ENCODE peak calls at places on chromosomes 5 and 9, in seven cellular contexts. D is heart left ventricle, V is ovary, G is endothelial cell of umbilical vein, Q is thyroid gland, Z is tibial nerve, A is body of pancreas. N is an unnamed sample.
A peak's percentile ranks its signal among the peaks of the same experiment; 100 is the strongest.

GRCh38 chr9:272251-273213 is 57.9 kb downstream of the DOCK8 start:
- DNase-seq in D (peak; percentile 30), V (no peak), G (no peak), Q (no peak), Z (peak; percentile 35), A (no peak), N (no peak)

GRCh38 chr9:34454571-34455065 is 3.8 kb downstream of the FAM219A start:
- DNase-seq in D (peak; percentile 51), V (no peak), G (no peak), Q (no peak), Z (no peak), A (no peak), N (no peak)

GRCh38 chr5:3353561-3353960 is 242.1 kb upstream of the IRX1 start:
- DNase-seq in D (no peak), V (no peak), G (no peak), Q (no peak), Z (no peak), A (no peak), N (no peak)

GRCh38 chr5:32283061-32283460 is 29.7 kb downstream of the MTMR12 start:
- DNase-seq in D (no peak), V (no peak), G (no peak), Q (no peak), Z (no peak), A (no peak), N (no peak)

GRCh38 chr5:87541033-87541432 is 128.3 kb upstream of the CCNH start:
- DNase-seq in D (peak; percentile 59), V (peak; percentile 55), G (peak; percentile 26), Q (peak; percentile 73), Z (peak; percentile 77), A (peak; percentile 42), N (no peak)

GRCh38 chr9:109190151-109190550 is 23.1 kb upstream of the FRRS1L start:
- DNase-seq in D (no peak), V (no peak), G (no peak), Q (no peak), Z (no peak), A (no peak), N (no peak)

GRCh38 chr5:92370032-92370431 is 986.9 kb upstream of the ARRDC3 start:
- DNase-seq in D (no peak), V (no peak), G (no peak), Q (no peak), Z (no peak), A (no peak), N (no peak)

GRCh38 chr5:169146158-169146557 is 154.8 kb downstream of the SLIT3 start:
- DNase-seq in D (no peak), V (no peak), G (no peak), Q (no peak), Z (no peak), A (no peak), N (no peak)

GRCh38 chr9:81032030-81032572 is 657.2 kb downstream of the TLE1 start:
- DNase-seq in D (peak; percentile 57), V (no peak), G (no peak), Q (no peak), Z (no peak), A (peak; percentile 75), N (no peak)

GRCh38 chr5:148474025-148474511 is 90.3 kb downstream of the FBXO38 start:
- DNase-seq in D (peak; percentile 82), V (no peak), G (peak; percentile 88), Q (peak; percentile 12), Z (no peak), A (peak; percentile 20), N (no peak)

GRCh38 chr5:5467737-5468136 is 45.3 kb downstream of the ICE1 start:
- DNase-seq in D (no peak), V (no peak), G (no peak), Q (no peak), Z (no peak), A (no peak), N (no peak)

GRCh38 chr5:173114536-173114935 is 29.8 kb upstream of the BNIP1 start:
- DNase-seq in D (no peak), V (no peak), G (peak; percentile 16), Q (no peak), Z (no peak), A (no peak), N (no peak)

GRCh38 chr5:72410896-72411295 is 90.7 kb downstream of the PTCD2 start:
- DNase-seq in D (no peak), V (no peak), G (no peak), Q (no peak), Z (no peak), A (no peak), N (no peak)

GRCh38 chr5:69039829-69040228 is 54.0 kb upstream of the SLC30A5 start:
- DNase-seq in D (no peak), V (no peak), G (no peak), Q (no peak), Z (no peak), A (no peak), N (no peak)

GRCh38 chr9:107029146-107029545 is 166.2 kb downstream of the ZNF462 start:
- DNase-seq in D (no peak), V (no peak), G (no peak), Q (no peak), Z (no peak), A (no peak), N (no peak)

GRCh38 chr9:77495834-77496671 is 152.1 kb downstream of the GNA14 start:
- DNase-seq in D (peak; percentile 36), V (peak; percentile 36), G (peak; percentile 43), Q (peak; percentile 48), Z (no peak), A (no peak), N (no peak)

GRCh38 chr9:9912459-9912858 is 700.3 kb downstream of the PTPRD start:
- DNase-seq in D (no peak), V (no peak), G (peak; percentile 12), Q (no peak), Z (no peak), A (no peak), N (no peak)

GRCh38 chr5:98784411-98784810 is 10.9 kb downstream of the RGMB start:
- DNase-seq in D (no peak), V (no peak), G (no peak), Q (no peak), Z (no peak), A (no peak), N (no peak)

GRCh38 chr5:98781964-98782363 is 8.5 kb downstream of the RGMB start:
- DNase-seq in D (no peak), V (no peak), G (no peak), Q (no peak), Z (no peak), A (no peak), N (no peak)

GRCh38 chr5:98785244-98785643 is 11.8 kb downstream of the RGMB start:
- DNase-seq in D (no peak), V (no peak), G (no peak), Q (no peak), Z (no peak), A (no peak), N (no peak)

GRCh38 chr5:98781520-98781919 is 8.1 kb downstream of the RGMB start:
- DNase-seq in D (no peak), V (no peak), G (no peak), Q (no peak), Z (no peak), A (no peak), N (no peak)

DNA sequence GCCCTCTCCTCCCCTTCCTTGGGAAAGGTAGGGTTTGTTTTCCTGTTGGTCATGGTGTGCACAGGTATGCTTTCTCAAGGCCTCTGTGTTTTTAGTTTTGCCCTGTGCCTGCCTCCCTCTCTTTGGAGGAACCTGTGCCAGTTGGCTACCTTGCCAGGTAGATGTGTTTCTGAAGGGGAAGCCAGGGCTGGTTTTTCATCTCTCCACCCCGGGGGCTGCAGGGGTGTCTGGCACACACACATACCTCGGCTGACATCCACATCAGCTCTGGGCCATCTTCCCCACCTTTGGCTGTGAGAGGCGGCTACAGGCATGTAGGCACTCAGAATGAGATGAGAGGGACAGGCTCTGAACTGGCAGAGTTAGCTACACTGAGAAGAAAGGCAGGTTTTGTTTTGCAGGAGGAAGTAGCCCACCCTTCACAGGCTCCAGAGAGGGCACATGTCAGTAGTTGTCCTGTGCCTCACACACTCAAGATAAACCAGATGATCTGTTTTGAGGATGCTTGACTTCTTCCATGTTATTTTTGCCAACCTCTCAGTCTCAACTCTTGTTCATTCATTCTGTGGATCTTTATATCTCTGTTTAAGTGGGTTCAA is 9.7 kb downstream of the RGMB start:
- DNase-seq in D (no peak), V (no peak), G (no peak), Q (peak; percentile 87), Z (no peak), A (peak; percentile 15), N (no peak)
- H3K36me3 ChIP-seq in D (peaks cover 26% of the 10 kb centered on the region), V (no peaks in the 10 kb centered on the region), G (peaks cover 24% of the 10 kb centered on the region), Q (no peaks in the 10 kb centered on the region), Z (no peaks in the 10 kb centered on the region), A (no peaks in the 10 kb centered on the region), N (no peaks in the 10 kb centered on the region)

GRCh38 chr9:95514402-95514801 is 2.4 kb downstream of the PTCH1 start:
- DNase-seq in D (no peak), V (no peak), G (no peak), Q (no peak), Z (no peak), A (no peak), N (no peak)
- TF ChIP-seq POLR2A in D (no peak), V (no peak), G (no peak), Q (no peak), Z (no peak), A (no peak), N (no peak)

GRCh38 chr9:133767008-133767407 is 28.9 kb upstream of the SARDH start:
- DNase-seq in D (no peak), V (no peak), G (no peak), Q (no peak), Z (no peak), A (no peak), N (no peak)
- H3K27ac ChIP-seq in D (no peak overlapping the region), V (no peak overlapping the region), G (no peak overlapping the region), Q (no peak overlapping the region), Z (no peak overlapping the region), A (no peak overlapping the region), N (no peak overlapping the region)

DNA sequence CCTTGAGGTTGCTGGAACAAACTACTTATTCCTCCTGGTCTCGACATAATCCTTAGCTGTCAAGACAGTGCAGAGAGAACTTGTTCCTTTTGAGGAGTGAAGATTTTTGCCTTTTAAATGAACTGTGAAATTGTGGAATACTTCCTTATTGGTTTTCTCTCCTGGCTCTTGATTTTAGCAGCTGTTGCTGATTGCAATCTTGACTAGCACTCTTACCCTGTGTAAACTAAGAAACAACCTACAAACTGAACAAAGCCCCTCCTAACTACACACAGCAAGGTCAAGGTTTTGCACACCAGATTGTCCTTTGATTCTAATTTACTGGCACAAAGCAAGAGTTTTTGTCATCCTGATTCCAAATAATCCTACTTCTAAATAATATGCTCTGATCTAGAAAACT is 84.0 kb upstream of the GOLGA1 start:
- DNase-seq in D (no peak), V (no peak), G (no peak), Q (no peak), Z (no peak), A (no peak), N (no peak)
- H3K36me3 ChIP-seq in D (peaks cover 35% of the 10 kb centered on the region), V (no peaks in the 10 kb centered on the region), G (peaks cover 2% of the 10 kb centered on the region), Q (no peaks in the 10 kb centered on the region), Z (no peaks in the 10 kb centered on the region), A (no peaks in the 10 kb centered on the region), N (no peaks in the 10 kb centered on the region)

GRCh38 chr9:136662656-136663310 is at the start of gene EGFL7:
- DNase-seq in D (peak; percentile 88), V (peak; percentile 54), G (peak; percentile 82), Q (peak; percentile 41), Z (no peak), A (peak; percentile 38), N (no peak)
- TF ChIP-seq POLR2A in D (no peak), V (no peak), G (peak; percentile 100), Q (peak; percentile 31), Z (no peak), A (peak; percentile 54), N (no peak)